ENCODE peak calls at places on chromosomes 5 and 9, in ten cellular contexts. Z is psoas muscle, J is CD14-positive monocyte, P is brain microvascular endothelial cell, M is MM.1S, F is sigmoid colon, K is B cell, X is fibroblast of lung, E is NB4, O is thoracic aorta. G is an unnamed sample.

GRCh38 chr9:116843863-116844620 is 156.9 kb downstream of the TRIM32 start:
- DNase-seq in P (no peak), X (no peak), O (no peak), M (no peak), K (no peak), Z (no peak), J (no peak), E (no peak), F (no peak), G (no peak)

GRCh38 chr9:128027166-128027539 is 40.0 kb downstream of the NAIF1 start:
- DNase-seq in O (no peak), E (peak), X (no peak), Z (no peak), F (no peak), M (no peak), K (no peak), J (no peak), P (no peak), G (no peak)

GRCh38 chr9:1276474-1276873 is 226.3 kb downstream of the DMRT2 start:
- DNase-seq in F (no peak), Z (no peak), O (no peak), X (no peak), K (no peak), E (no peak), J (no peak), P (no peak), M (no peak), G (no peak)

GRCh38 chr5:9851458-9851857 is 221.3 kb upstream of the TAS2R1 start:
- DNase-seq in P (peak), Z (no peak), O (no peak), F (no peak), M (no peak), X (peak), E (peak), K (no peak), J (no peak), G (peak)

GRCh38 chr9:7974335-7975005 is 174.9 kb upstream of the DMAC1 start:
- DNase-seq in K (peak), E (peak), Z (no peak), X (no peak), P (no peak), M (no peak), O (no peak), F (no peak), J (no peak), G (no peak)

GRCh38 chr5:66362021-66362420 is 217.9 kb downstream of the SREK1 start:
- DNase-seq in X (no peak), P (no peak), M (no peak), O (no peak), E (no peak), K (no peak), F (no peak), Z (no peak), J (no peak), G (no peak)

GRCh38 chr9:93508207-93508606 is 54.8 kb upstream of the FAM120AOS start:
- DNase-seq in M (no peak), O (no peak), K (no peak), P (no peak), X (no peak), F (no peak), Z (no peak), J (no peak), E (no peak), G (no peak)

GRCh38 chr5:93058309-93058708 is 522.7 kb downstream of the NR2F1-AS1 start:
- DNase-seq in P (peak), O (no peak), X (peak), J (no peak), Z (no peak), E (no peak), M (no peak), F (no peak), K (no peak), G (no peak)

GRCh38 chr5:148826082-148826971 is at the start of gene ADRB2:
- DNase-seq in Z (peak), M (peak), K (peak), F (peak), J (peak), E (peak), O (peak), P (peak), X (peak), G (peak)

GRCh38 chr9:7570107-7570720 is 229.4 kb downstream of the DMAC1 start:
- DNase-seq in M (peak), X (peak), Z (peak), E (peak), P (peak), F (no peak), O (peak), K (peak), J (no peak), G (no peak)

GRCh38 chr9:136709454-136710109 is 2.8 kb upstream of the DIPK1B start:
- DNase-seq in Z (no peak), O (no peak), P (no peak), X (no peak), K (no peak), M (no peak), F (no peak), J (no peak), E (no peak), G (no peak)

GRCh38 chr5:178356459-178356872 is 123.9 kb upstream of the PHYKPL start:
- DNase-seq in F (no peak), E (no peak), P (no peak), J (no peak), O (no peak), Z (no peak), K (no peak), M (no peak), X (no peak), G (no peak)

GRCh38 chr5:145887217-145887616 is 14.4 kb upstream of the GRXCR2 start:
- DNase-seq in K (no peak), Z (no peak), E (peak), M (no peak), F (no peak), P (no peak), O (no peak), X (peak), J (no peak), G (no peak)

GRCh38 chr5:140273401-140273877 is 29.5 kb downstream of the PFDN1 start:
- DNase-seq in Z (no peak), K (no peak), P (no peak), E (peak), M (no peak), J (peak), O (no peak), F (no peak), X (peak), G (no peak)

GRCh38 chr5:96562614-96563013 is 99.6 kb upstream of the CAST start:
- DNase-seq in E (no peak), Z (no peak), O (no peak), F (no peak), M (no peak), K (no peak), X (no peak), P (peak), J (no peak), G (no peak)

GRCh38 chr9:372143-372542 is 157.5 kb downstream of the DOCK8 start:
- DNase-seq in O (no peak), J (no peak), K (no peak), P (no peak), Z (no peak), M (no peak), E (no peak), X (no peak), F (no peak), G (no peak)

GRCh38 chr5:32711693-32712462 is 757 bp downstream of the NPR3 start:
- DNase-seq in Z (peak), X (peak), J (no peak), K (no peak), F (peak), E (no peak), M (no peak), P (peak), O (no peak), G (peak)

GRCh38 chr9:129139233-129139992 is 28.2 kb downstream of the PTPA start:
- DNase-seq in K (peak), P (peak), M (peak), E (peak), J (peak), X (peak), F (peak), Z (peak), O (peak), G (peak)

GRCh38 chr9:2134391-2134790 is 119.2 kb downstream of the SMARCA2 start:
- DNase-seq in F (no peak), M (no peak), X (no peak), E (no peak), O (no peak), Z (no peak), P (peak), J (no peak), K (no peak), G (no peak)

GRCh38 chr9:89505795-89506385 is 8.0 kb upstream of the SEMA4D start:
- DNase-seq in Z (no peak), E (no peak), K (no peak), X (no peak), M (no peak), F (no peak), O (no peak), P (no peak), J (no peak), G (no peak)

GRCh38 chr5:159061834-159062530 is 37.7 kb downstream of the EBF1 start:
- DNase-seq in F (no peak), E (no peak), J (no peak), P (peak), O (no peak), Z (no peak), K (no peak), X (no peak), M (no peak), G (no peak)

GRCh38 chr5:103526164-103526915 is 36.2 kb downstream of the NUDT12 start:
- DNase-seq in J (no peak), X (peak), O (no peak), F (no peak), E (no peak), P (peak), M (no peak), Z (no peak), K (no peak), G (no peak)

GRCh38 chr9:134983094-134983493 is 65.4 kb upstream of the FCN1 start:
- DNase-seq in F (peak), X (no peak), P (no peak), M (peak), Z (peak), J (peak), E (peak), K (no peak), O (no peak), G (no peak)

GRCh38 chr5:17794829-17795228 is 160.6 kb downstream of the TAF11L14 start:
- DNase-seq in P (no peak), F (no peak), K (no peak), J (no peak), O (no peak), M (no peak), E (peak), Z (no peak), X (no peak), G (no peak)

GRCh38 chr5:160477266-160477970 is 55.8 kb downstream of the PTTG1 start:
- DNase-seq in X (no peak), J (no peak), K (no peak), E (no peak), Z (no peak), P (peak), F (no peak), O (no peak), M (no peak), G (no peak)

GRCh38 chr9:2415326-2415725 is 206.3 kb upstream of the VLDLR start:
- DNase-seq in O (no peak), E (no peak), J (no peak), F (no peak), X (no peak), K (no peak), P (no peak), Z (no peak), M (no peak), G (no peak)

GRCh38 chr5:32586251-32586642 is 890 bp downstream of the SUB1 start:
- DNase-seq in J (no peak), E (no peak), O (no peak), M (peak), F (no peak), P (no peak), X (no peak), Z (no peak), K (no peak), G (no peak)

GRCh38 chr5:104937591-104937990 is 1375.0 kb upstream of the NUDT12 start:
- DNase-seq in E (no peak), Z (no peak), K (no peak), X (peak), M (no peak), O (no peak), J (no peak), P (no peak), F (no peak), G (no peak)

GRCh38 chr9:130755377-130756007 is 61.9 kb downstream of the EXOSC2 start:
- DNase-seq in Z (no peak), K (no peak), E (no peak), X (no peak), P (no peak), M (no peak), J (no peak), F (no peak), O (no peak), G (no peak)

GRCh38 chr9:32741706-32742105 is 41.6 kb upstream of the TMEM215 start:
- DNase-seq in O (no peak), X (no peak), Z (no peak), F (no peak), J (no peak), P (no peak), M (no peak), E (no peak), K (no peak), G (peak)

GRCh38 chr5:138700581-138701362 is 52.5 kb upstream of the CTNNA1 start:
- DNase-seq in O (no peak), X (no peak), F (no peak), E (no peak), Z (no peak), K (no peak), J (no peak), M (no peak), P (no peak), G (no peak)

GRCh38 chr9:106886111-106887046 is 23.4 kb downstream of the ZNF462 start:
- DNase-seq in Z (no peak), K (no peak), M (no peak), E (no peak), F (no peak), P (no peak), O (no peak), J (no peak), X (no peak), G (peak)

GRCh38 chr5:87164409-87164808 is 103.3 kb upstream of the RASA1 start:
- DNase-seq in K (no peak), Z (no peak), P (no peak), M (no peak), X (no peak), O (no peak), F (no peak), J (no peak), E (no peak), G (no peak)

GRCh38 chr5:150503386-150503785 is 4.5 kb upstream of the NDST1 start:
- DNase-seq in E (no peak), O (no peak), K (no peak), X (no peak), Z (no peak), J (no peak), P (no peak), M (no peak), F (no peak), G (no peak)

GRCh38 chr5:159645194-159645846 is 271.0 kb upstream of the ADRA1B start:
- DNase-seq in X (no peak), Z (no peak), K (no peak), J (no peak), M (peak), E (no peak), P (no peak), F (no peak), O (no peak), G (no peak)

GRCh38 chr9:12813533-12813932 is 38.7 kb downstream of the LURAP1L start:
- DNase-seq in M (no peak), F (no peak), X (no peak), E (no peak), P (no peak), J (no peak), K (no peak), O (no peak), Z (no peak), G (no peak)

DNA sequence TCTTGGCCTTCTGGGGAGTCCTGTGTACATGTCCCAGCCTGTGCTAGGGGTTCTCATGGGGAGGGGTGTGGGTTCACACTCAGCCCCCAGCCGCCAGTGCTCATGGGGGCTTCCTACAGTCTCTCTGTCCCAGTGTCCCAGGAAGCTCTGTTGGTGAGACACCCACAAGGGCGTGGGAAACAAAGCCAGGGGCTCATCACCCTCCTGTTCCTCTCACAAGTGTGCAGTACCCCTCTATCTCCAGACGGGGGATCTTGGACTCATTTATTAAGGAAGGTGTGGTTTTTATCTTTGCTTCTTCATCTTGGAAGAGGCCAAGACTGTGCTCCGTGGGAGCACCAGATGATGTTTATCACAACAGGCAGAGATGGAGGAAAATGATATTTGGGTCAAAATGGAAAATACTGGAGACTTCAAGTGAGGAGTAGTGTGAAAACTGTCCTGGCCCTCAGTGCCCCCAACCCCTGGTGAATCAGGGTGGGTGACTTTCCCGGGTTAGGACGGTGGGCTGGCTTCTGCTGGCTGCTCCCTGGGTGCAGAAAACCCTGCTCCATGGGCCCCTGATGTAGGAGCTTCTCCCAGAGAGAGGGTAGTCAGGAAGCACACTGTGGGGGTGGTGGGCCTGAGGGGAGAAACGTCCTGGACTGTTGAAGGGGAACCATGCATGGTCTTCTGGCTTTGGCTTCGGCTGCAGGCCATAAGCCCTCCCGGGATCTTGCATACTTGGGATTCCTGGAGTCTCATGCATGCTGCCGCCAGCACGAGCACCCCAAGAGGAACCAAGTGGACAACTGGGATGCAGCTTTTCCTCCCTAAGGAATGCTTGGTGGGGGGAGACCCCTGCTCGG is 15.3 kb downstream of the TMEM171 start:
- DNase-seq in J (no peak), K (no peak), O (no peak), F (no peak), Z (no peak), E (peak), P (peak), M (peak), X (peak), G (peak)
- TF ChIP-seq CTCF in J (no peak), K (peak), O (peak), F (no peak), Z (no peak), E (peak), P (peak), M (peak), X (peak), G (peak)

GRCh38 chr9:126295082-126295477 is 31.5 kb upstream of the MVB12B start:
- DNase-seq in E (no peak), F (no peak), M (no peak), O (no peak), J (no peak), X (no peak), K (no peak), P (no peak), Z (no peak), G (no peak)

GRCh38 chr9:126292736-126293521 is 33.7 kb upstream of the MVB12B start:
- DNase-seq in P (no peak), E (no peak), F (no peak), J (no peak), X (no peak), O (no peak), M (no peak), Z (no peak), K (no peak), G (no peak)

GRCh38 chr9:126294331-126295081 is 32.1 kb upstream of the MVB12B start:
- DNase-seq in K (no peak), P (no peak), J (no peak), Z (no peak), E (no peak), F (no peak), O (no peak), X (no peak), M (no peak), G (no peak)

GRCh38 chr9:126291925-126292324 is 34.7 kb upstream of the MVB12B start:
- DNase-seq in X (no peak), M (no peak), P (no peak), J (no peak), K (no peak), O (no peak), Z (no peak), F (no peak), E (no peak), G (no peak)

GRCh38 chr9:126293522-126293889 is 33.1 kb upstream of the MVB12B start:
- DNase-seq in E (peak), Z (no peak), O (no peak), J (no peak), X (no peak), P (no peak), F (no peak), M (no peak), K (no peak), G (no peak)
- TF ChIP-seq CTCF in E (peak), Z (no peak), O (no peak), J (peak), X (peak), P (peak), F (no peak), M (peak), K (no peak), G (no peak)

GRCh38 chr9:132241483-132241839 is 79.6 kb downstream of the NTNG2 start:
- DNase-seq in O (no peak), P (no peak), F (no peak), J (no peak), Z (no peak), K (no peak), X (no peak), M (no peak), E (no peak), G (no peak)
- TF ChIP-seq CTCF in O (no peak), P (no peak), F (no peak), J (no peak), Z (no peak), K (no peak), X (no peak), M (no peak), E (no peak), G (no peak)

DNA sequence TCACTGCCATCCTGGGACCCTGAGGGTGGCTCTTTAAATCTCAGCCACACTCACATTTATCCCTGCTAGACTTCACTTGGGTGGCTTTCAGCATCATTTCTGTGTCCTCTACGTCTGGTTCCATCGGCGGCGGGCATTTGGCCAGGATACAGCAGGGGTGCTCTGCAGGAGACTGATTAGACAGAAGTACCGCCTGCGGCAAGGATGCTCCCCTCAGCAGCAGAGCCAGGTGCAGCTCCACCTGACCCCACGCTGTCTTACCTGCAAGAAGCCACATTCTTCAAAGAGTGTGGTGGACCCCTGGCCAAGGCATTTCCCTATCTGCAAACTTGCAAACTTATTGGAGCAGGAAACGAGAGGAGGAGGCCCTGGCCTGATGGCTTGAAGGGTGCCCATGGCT is 309.8 kb upstream of the IRX4 start:
- DNase-seq in E (no peak), X (no peak), M (no peak), P (no peak), K (no peak), J (no peak), O (no peak), F (no peak), Z (no peak), G (no peak)
- TF ChIP-seq CTCF in E (no peak), X (no peak), M (no peak), P (no peak), K (no peak), J (no peak), O (no peak), F (no peak), Z (no peak), G (no peak)

G was measured in RWPE1.